ENCODE peak calls at places on chromosomes 4 and X, in ten cellular contexts. Z, D, N, K, Q, H, A, I, X and L are unnamed samples.

GRCh38 chr4:141350122-141350904 is 129.6 kb downstream of the ZNF330 start:
- DNase-seq in Z (no peak), D (peak), N (peak), K (peak), Q (no peak), H (peak), A (no peak), I (peak), X (peak), L (no peak)

GRCh38 chr4:140756292-140757219 is at the start of gene TBC1D9:
- DNase-seq in Z (peak), D (peak), N (peak), K (no peak), Q (peak), H (peak), A (peak), I (peak), X (peak), L (peak)

GRCh38 chrX:131792356-131792749 is 230.7 kb upstream of the STK26 start:
- DNase-seq in Z (no peak), D (peak), N (no peak), K (no peak), Q (no peak), H (peak), A (no peak), I (no peak), X (peak), L (no peak)

GRCh38 chrX:67720344-67720743 is 176.5 kb downstream of the AR start:
- DNase-seq in Z (no peak), D (peak), N (no peak), K (no peak), Q (no peak), H (no peak), A (no peak), I (peak), X (no peak), L (no peak)

GRCh38 chr4:27828843-27829242 is 968.2 kb downstream of the STIM2 start:
- DNase-seq in Z (no peak), D (no peak), N (no peak), K (no peak), Q (no peak), H (no peak), A (no peak), I (no peak), X (no peak), L (no peak)

GRCh38 chrX:149493567-149494562 is 11.2 kb downstream of the IDS start:
- DNase-seq in Z (no peak), D (no peak), N (no peak), K (no peak), Q (no peak), H (no peak), A (no peak), I (no peak), X (no peak), L (peak)

GRCh38 chr4:152524429-152524828 is 11.5 kb downstream of the FBXW7 start:
- DNase-seq in Z (no peak), D (no peak), N (no peak), K (no peak), Q (no peak), H (no peak), A (no peak), I (no peak), X (peak), L (no peak)

GRCh38 chrX:129596077-129596476 is 56.0 kb downstream of the OCRL start:
- DNase-seq in Z (no peak), D (no peak), N (no peak), K (no peak), Q (no peak), H (no peak), A (no peak), I (no peak), X (no peak), L (no peak)

GRCh38 chr4:1887065-1887464 is 15.9 kb downstream of the NSD2 start:
- DNase-seq in Z (no peak), D (no peak), N (no peak), K (no peak), Q (no peak), H (no peak), A (no peak), I (no peak), X (no peak), L (peak)

GRCh38 chr4:98639523-98639922 is 18.9 kb downstream of the TSPAN5 start:
- DNase-seq in Z (no peak), D (peak), N (no peak), K (no peak), Q (no peak), H (no peak), A (no peak), I (no peak), X (no peak), L (no peak)

GRCh38 chr4:138977525-138977924 is 38.1 kb upstream of the NOCT start:
- DNase-seq in Z (peak), D (no peak), N (no peak), K (no peak), Q (no peak), H (no peak), A (no peak), I (no peak), X (no peak), L (no peak)

GRCh38 chrX:68556036-68556435 is 57.2 kb downstream of the YIPF6 start:
- DNase-seq in Z (no peak), D (no peak), N (no peak), K (no peak), Q (no peak), H (no peak), A (no peak), I (no peak), X (no peak), L (no peak)

GRCh38 chr4:22485751-22486150 is 30.1 kb downstream of the ADGRA3 start:
- DNase-seq in Z (no peak), D (peak), N (no peak), K (peak), Q (no peak), H (peak), A (no peak), I (peak), X (peak), L (no peak)

GRCh38 chrX:136047969-136048368 is 62.7 kb downstream of the SLC9A6 start:
- DNase-seq in Z (no peak), D (peak), N (no peak), K (no peak), Q (no peak), H (no peak), A (no peak), I (no peak), X (no peak), L (no peak)

GRCh38 chrX:9342581-9343051 is 122.2 kb upstream of the TBL1X start:
- DNase-seq in Z (peak), D (peak), N (peak), K (no peak), Q (peak), H (peak), A (peak), I (peak), X (no peak), L (peak)

GRCh38 chr4:140082399-140082758 is 71.6 kb downstream of the MAML3 start:
- DNase-seq in Z (no peak), D (no peak), N (no peak), K (no peak), Q (no peak), H (no peak), A (no peak), I (no peak), X (no peak), L (no peak)

GRCh38 chrX:50812995-50813842 is 775 bp downstream of the SHROOM4 start:
- DNase-seq in Z (peak), D (peak), N (no peak), K (no peak), Q (peak), H (peak), A (no peak), I (peak), X (peak), L (peak)

GRCh38 chr4:53436251-53436650 is 58.8 kb downstream of the FIP1L1 start:
- DNase-seq in Z (no peak), D (no peak), N (no peak), K (no peak), Q (no peak), H (no peak), A (no peak), I (no peak), X (no peak), L (no peak)

GRCh38 chr4:78552398-78553396 is 1.1 kb downstream of the ANXA3 start:
- DNase-seq in Z (no peak), D (no peak), N (peak), K (no peak), Q (no peak), H (no peak), A (no peak), I (peak), X (peak), L (peak)

GRCh38 chrX:111100191-111100590 is 4.2 kb downstream of the PAK3 start:
- DNase-seq in Z (peak), D (peak), N (no peak), K (no peak), Q (no peak), H (peak), A (no peak), I (peak), X (peak), L (peak)

GRCh38 chrX:48761674-48762471 is at the start of gene GLOD5:
- DNase-seq in Z (peak), D (no peak), N (no peak), K (no peak), Q (peak), H (peak), A (no peak), I (peak), X (peak), L (peak)

GRCh38 chr4:160375746-160376452 is 1273.0 kb downstream of the RAPGEF2 start:
- DNase-seq in Z (no peak), D (no peak), N (no peak), K (no peak), Q (no peak), H (no peak), A (no peak), I (peak), X (peak), L (no peak)

GRCh38 chr4:112183252-112183651 is 38.0 kb downstream of the FAM241A start:
- DNase-seq in Z (no peak), D (peak), N (no peak), K (no peak), Q (no peak), H (no peak), A (no peak), I (peak), X (peak), L (peak)

GRCh38 chr4:14178421-14178820 is 550.9 kb upstream of the BOD1L1 start:
- DNase-seq in Z (no peak), D (peak), N (no peak), K (no peak), Q (no peak), H (peak), A (no peak), I (peak), X (peak), L (no peak)

GRCh38 chr4:34046580-34046979 is 2197.7 kb downstream of the ARAP2 start:
- DNase-seq in Z (no peak), D (peak), N (peak), K (no peak), Q (no peak), H (no peak), A (no peak), I (peak), X (peak), L (peak)

GRCh38 chr4:8762356-8762755 is 109.3 kb downstream of the HMX1 start:
- DNase-seq in Z (no peak), D (no peak), N (no peak), K (no peak), Q (no peak), H (no peak), A (no peak), I (no peak), X (no peak), L (no peak)

GRCh38 chr4:108360857-108361820 is 192.4 kb upstream of the LEF1 start:
- DNase-seq in Z (no peak), D (peak), N (no peak), K (peak), Q (no peak), H (peak), A (no peak), I (peak), X (peak), L (no peak)

GRCh38 chr4:101277661-101278060 is 69.7 kb downstream of the PPP3CA start:
- DNase-seq in Z (no peak), D (peak), N (peak), K (peak), Q (no peak), H (no peak), A (no peak), I (peak), X (peak), L (no peak)

GRCh38 chr4:120156115-120156718 is 89.6 kb upstream of the MAD2L1 start:
- DNase-seq in Z (no peak), D (peak), N (peak), K (peak), Q (no peak), H (peak), A (no peak), I (peak), X (peak), L (peak)

GRCh38 chr4:77065382-77065781 is 10.4 kb downstream of the CCNI start:
- DNase-seq in Z (no peak), D (no peak), N (no peak), K (no peak), Q (no peak), H (no peak), A (no peak), I (no peak), X (peak), L (no peak)

GRCh38 chr4:4256799-4257198 is 8.8 kb upstream of the TMEM128 start:
- DNase-seq in Z (no peak), D (no peak), N (no peak), K (no peak), Q (no peak), H (peak), A (no peak), I (no peak), X (peak), L (no peak)

GRCh38 chrX:45344597-45344996 is 143.9 kb upstream of the DIPK2B start:
- DNase-seq in Z (no peak), D (peak), N (peak), K (no peak), Q (no peak), H (no peak), A (no peak), I (peak), X (no peak), L (no peak)

GRCh38 chrX:15151267-15152196 is 118.4 kb downstream of the ASB9 start:
- DNase-seq in Z (no peak), D (no peak), N (no peak), K (no peak), Q (no peak), H (no peak), A (no peak), I (no peak), X (peak), L (no peak)

GRCh38 chr4:110033994-110034393 is 121.3 kb downstream of the EGF start:
- DNase-seq in Z (no peak), D (no peak), N (no peak), K (no peak), Q (peak), H (no peak), A (no peak), I (no peak), X (no peak), L (peak)

GRCh38 chrX:106220177-106220576 is 52.1 kb downstream of the PWWP3B start:
- DNase-seq in Z (no peak), D (no peak), N (no peak), K (no peak), Q (no peak), H (no peak), A (no peak), I (peak), X (no peak), L (peak)

GRCh38 chr4:98662619-98663225 is 4.3 kb upstream of the TSPAN5 start:
- DNase-seq in Z (peak), D (no peak), N (no peak), K (no peak), Q (no peak), H (no peak), A (no peak), I (no peak), X (no peak), L (no peak)

GRCh38 chr4:15541941-15542340 is 72.3 kb downstream of the CC2D2A start:
- DNase-seq in Z (no peak), D (no peak), N (no peak), K (no peak), Q (no peak), H (no peak), A (no peak), I (no peak), X (no peak), L (no peak)

GRCh38 chrX:3271485-3272186 is 74.8 kb downstream of the MXRA5 start:
- DNase-seq in Z (no peak), D (peak), N (peak), K (no peak), Q (no peak), H (peak), A (no peak), I (peak), X (peak), L (no peak)

GRCh38 chr4:71550220-71551190 is 211.7 kb downstream of the SLC4A4 start:
- DNase-seq in Z (no peak), D (peak), N (peak), K (peak), Q (no peak), H (no peak), A (no peak), I (peak), X (no peak), L (no peak)
- TF ChIP-seq CTCF in Z (peak), D (no peak), N (peak), K (peak), Q (no peak), H (no peak), A (no peak), I (no peak), X (no peak), L (no peak)

GRCh38 chrX:115147220-115147619 is 42.0 kb upstream of the RBMXL3 start:
- DNase-seq in Z (no peak), D (peak), N (peak), K (no peak), Q (no peak), H (peak), A (no peak), I (peak), X (peak), L (peak)
- TF ChIP-seq CTCF in Z (no peak), D (peak), N (peak), K (peak), Q (no peak), H (peak), A (peak), I (peak), X (peak), L (no peak)

DNA sequence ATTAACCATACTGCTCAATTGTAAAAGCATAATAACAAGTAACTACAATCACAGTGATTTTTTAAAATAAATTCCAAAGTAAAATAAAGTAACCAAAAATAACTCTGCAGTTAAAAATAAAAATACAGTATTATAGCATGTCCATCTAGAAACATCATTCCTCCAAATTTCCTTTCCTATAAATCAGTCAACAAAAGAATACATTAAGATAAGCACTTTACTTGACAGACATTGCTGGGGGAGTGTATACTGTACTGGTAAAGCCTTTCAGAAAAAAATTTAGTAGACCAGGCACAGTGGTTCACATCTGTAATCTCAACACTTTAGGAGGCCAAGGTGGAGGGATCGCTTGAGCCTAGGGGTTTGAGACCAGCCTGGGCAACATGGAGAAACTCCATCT is 91.1 kb downstream of the LRBA start:
- DNase-seq in Z (no peak), D (no peak), N (no peak), K (no peak), Q (no peak), H (no peak), A (no peak), I (no peak), X (no peak), L (no peak)
- TF ChIP-seq CTCF in Z (no peak), D (no peak), N (no peak), K (no peak), Q (no peak), H (no peak), A (no peak), I (no peak), X (no peak), L (no peak)

GRCh38 chrX:125762954-125763353 is 403.1 kb downstream of the DCAF12L2 start:
- DNase-seq in Z (no peak), D (no peak), N (no peak), K (no peak), Q (no peak), H (no peak), A (no peak), I (no peak), X (no peak), L (no peak)

GRCh38 chrX:125758819-125759218 is 407.3 kb downstream of the DCAF12L2 start:
- DNase-seq in Z (no peak), D (no peak), N (no peak), K (no peak), Q (no peak), H (no peak), A (no peak), I (no peak), X (no peak), L (no peak)

DNA sequence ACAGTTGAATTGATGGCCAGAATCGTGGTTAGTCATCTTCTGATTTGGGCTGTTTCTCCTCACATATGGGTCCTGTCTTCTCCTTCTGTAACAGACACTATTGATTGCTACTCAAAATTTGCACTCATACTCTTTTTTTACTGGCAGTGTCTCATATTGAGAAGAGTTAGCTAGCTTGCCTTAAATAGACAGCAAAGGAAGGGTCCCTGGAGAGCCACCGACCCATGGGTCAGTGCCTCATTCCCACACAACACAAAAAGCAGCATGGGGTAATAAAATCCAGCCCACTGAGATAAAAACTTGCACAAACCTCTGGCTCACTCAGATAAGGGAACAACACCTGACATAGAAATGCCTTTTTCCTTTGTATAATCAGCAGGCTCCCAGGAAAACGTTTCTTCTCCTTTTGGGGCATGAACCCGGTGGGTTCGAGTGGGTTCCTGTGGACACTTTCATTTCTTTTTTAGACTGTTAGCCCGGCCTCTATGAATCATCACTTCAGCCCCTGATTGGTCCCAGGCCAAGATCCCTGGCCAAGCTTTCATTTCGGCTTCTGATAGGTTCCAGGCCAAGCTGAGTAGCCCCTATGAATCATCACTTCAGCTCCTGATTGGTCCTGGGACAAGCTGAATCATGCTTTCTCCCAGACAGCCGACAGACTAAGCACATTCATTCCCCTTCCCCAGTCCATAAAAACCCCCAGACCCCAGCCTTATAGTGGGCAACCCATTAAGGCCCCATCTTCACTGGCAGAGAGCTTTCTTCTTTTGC is 408.1 kb downstream of the DCAF12L2 start:
- DNase-seq in Z (no peak), D (peak), N (no peak), K (no peak), Q (no peak), H (peak), A (no peak), I (no peak), X (no peak), L (no peak)
- TF ChIP-seq CTCF in Z (no peak), D (no peak), N (no peak), K (no peak), Q (no peak), H (no peak), A (no peak), I (no peak), X (no peak), L (no peak)

DNA sequence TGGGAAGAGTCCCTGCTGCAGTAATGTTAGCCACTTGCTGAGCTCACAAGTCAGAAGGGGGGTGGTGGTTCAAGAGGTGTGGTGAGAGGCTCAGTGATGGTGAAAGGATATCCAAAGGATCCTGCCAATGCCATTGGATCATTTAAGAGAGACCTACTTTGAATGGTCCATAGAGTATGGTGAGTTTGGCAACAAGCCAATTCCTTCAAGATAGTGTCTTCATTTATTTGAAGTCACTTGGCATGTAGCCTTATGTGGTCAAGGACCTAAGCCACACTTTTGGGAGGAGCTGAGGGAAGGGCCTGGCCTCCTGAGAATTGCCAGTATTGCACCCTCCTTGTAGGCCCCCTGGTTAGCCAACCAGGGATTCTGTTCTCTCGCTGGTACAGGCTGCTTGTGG is 87.9 kb downstream of the TSPAN7 start:
- DNase-seq in Z (no peak), D (no peak), N (no peak), K (no peak), Q (no peak), H (no peak), A (no peak), I (no peak), X (no peak), L (no peak)
- TF ChIP-seq CTCF in Z (no peak), D (no peak), N (no peak), K (no peak), Q (no peak), H (no peak), A (no peak), I (no peak), X (no peak), L (no peak)